ENCODE peak calls at places on chromosomes 3 and 15, in five cellular contexts. S is ovary, W is body of pancreas, A is upper lobe of left lung, Q is A549. V is an unnamed sample.
A peak's percentile ranks its signal among the peaks of the same experiment; 100 is the strongest.

GRCh38 chr3:124985358-124985757 is 50.8 kb upstream of the MUC13 start:
- DNase-seq in S (no peak), W (no peak), A (no peak), Q (peak; percentile 33), V (peak; percentile 63)

GRCh38 chr3:131883086-131883485 is 151.7 kb downstream of the CPNE4 start:
- DNase-seq in S (no peak), W (no peak), A (no peak), Q (no peak), V (no peak)

GRCh38 chr3:162525052-162525451 is 1028.4 kb downstream of the OTOL1 start:
- DNase-seq in S (no peak), W (peak; percentile 22), A (no peak), Q (no peak), V (no peak)

GRCh38 chr3:111986800-111987199 is 8.0 kb downstream of the ABHD10 start:
- DNase-seq in S (no peak), W (no peak), A (no peak), Q (no peak), V (no peak)

GRCh38 chr3:42032693-42033349 is 58.3 kb upstream of the TRAK1 start:
- DNase-seq in S (peak; percentile 88), W (peak; percentile 73), A (peak; percentile 93), Q (no peak), V (no peak)

GRCh38 chr3:105747621-105748165 is 121.1 kb downstream of the CBLB start:
- DNase-seq in S (no peak), W (no peak), A (no peak), Q (no peak), V (no peak)

GRCh38 chr3:72821170-72821781 is 27.0 kb downstream of the SHQ1 start:
- DNase-seq in S (no peak), W (peak; percentile 26), A (no peak), Q (no peak), V (no peak)

GRCh38 chr3:181695661-181696491 is 15.8 kb upstream of the SOX2 start:
- DNase-seq in S (no peak), W (no peak), A (no peak), Q (no peak), V (no peak)

GRCh38 chr3:143433787-143434378 is 314.3 kb downstream of the CHST2 start:
- DNase-seq in S (no peak), W (no peak), A (no peak), Q (no peak), V (no peak)

GRCh38 chr3:131704084-131704483 is 201.3 kb upstream of the MRPL3 start:
- DNase-seq in S (no peak), W (no peak), A (no peak), Q (no peak), V (no peak)

GRCh38 chr3:33202581-33203457 is 15.8 kb downstream of the SUSD5 start:
- DNase-seq in S (no peak), W (no peak), A (peak; percentile 66), Q (no peak), V (no peak)

GRCh38 chr15:69753867-69754266 is 301.2 kb downstream of the RPLP1 start:
- DNase-seq in S (no peak), W (no peak), A (no peak), Q (no peak), V (no peak)

GRCh38 chr3:16303037-16303436 is 38.0 kb downstream of the OXNAD1 start:
- DNase-seq in S (no peak), W (no peak), A (no peak), Q (no peak), V (no peak)

GRCh38 chr3:16304065-16305010 is 39.3 kb downstream of the OXNAD1 start:
- DNase-seq in S (no peak), W (no peak), A (no peak), Q (no peak), V (no peak)

GRCh38 chr3:16302082-16302631 is 37.1 kb downstream of the OXNAD1 start:
- DNase-seq in S (no peak), W (no peak), A (no peak), Q (no peak), V (no peak)

GRCh38 chr3:16307832-16308531 is 43.0 kb downstream of the OXNAD1 start:
- DNase-seq in S (no peak), W (no peak), A (no peak), Q (no peak), V (no peak)

DNA sequence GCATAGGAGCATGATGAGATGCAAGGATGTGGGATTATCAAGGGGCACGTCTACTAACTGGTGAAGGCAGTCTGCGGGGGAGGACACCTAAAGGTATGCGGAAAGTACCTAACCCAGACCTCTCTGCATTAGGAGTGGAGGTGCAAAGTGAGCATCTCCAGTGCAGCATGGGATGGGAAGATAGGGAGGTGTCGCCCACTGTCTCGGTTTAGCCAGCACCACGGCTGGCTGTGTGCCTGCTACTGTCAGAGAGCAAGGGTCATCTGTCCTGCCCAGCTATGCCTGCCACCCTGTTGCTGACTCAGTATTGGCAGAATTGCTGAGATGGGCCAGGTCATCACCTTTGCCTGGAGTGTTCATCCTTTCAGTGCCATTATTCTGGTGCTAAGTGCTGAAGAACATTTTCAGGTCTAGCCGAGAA is 40.1 kb downstream of the OXNAD1 start:
- DNase-seq in S (no peak), W (no peak), A (no peak), Q (no peak), V (no peak)
- TF ChIP-seq POLR2A in S (no peak), W (no peak), A (no peak), Q (no peak), V (no peak)

DNA sequence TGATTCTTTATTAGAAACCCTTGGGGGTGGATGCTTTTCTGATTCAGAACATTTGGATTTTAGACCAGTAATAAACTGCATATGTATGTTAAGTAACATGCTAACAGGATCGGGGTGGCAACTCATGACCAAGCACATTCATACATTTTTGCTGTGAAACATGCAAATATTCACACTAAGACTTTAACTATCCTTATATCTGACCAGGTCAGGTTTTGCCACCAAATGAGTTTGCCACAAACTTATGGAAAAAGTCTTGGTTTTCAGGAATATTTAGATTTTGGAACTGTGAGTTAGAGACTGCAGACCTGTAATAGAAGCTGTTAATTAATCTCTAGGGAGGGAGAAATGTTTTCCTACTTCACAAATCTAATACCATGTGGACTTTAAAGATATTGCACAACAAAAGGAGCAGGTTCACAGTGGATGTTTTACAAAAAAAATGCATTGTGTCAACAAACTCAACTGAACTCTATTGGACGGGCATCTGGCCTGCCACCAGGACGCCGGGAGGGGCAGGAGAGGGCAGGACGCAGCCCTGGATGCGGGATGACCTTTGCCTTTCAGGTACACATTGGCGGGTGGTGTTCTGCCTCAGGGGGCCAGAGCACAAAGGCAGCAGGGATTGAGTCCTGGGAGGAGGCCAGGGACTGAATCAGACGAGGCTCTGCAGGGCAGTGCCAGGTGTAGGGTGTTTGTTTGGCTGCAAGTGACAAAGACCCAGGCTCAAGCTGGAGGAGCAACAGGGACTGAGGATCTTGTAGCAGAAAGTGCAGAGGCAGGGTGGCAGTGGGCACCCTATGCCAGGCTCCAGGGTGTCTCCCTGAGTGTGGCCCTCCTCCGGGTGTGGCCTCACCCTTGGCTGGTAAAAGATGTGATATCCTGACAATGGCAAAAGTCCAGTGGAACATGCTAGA is 30.1 kb upstream of the KLF13 start:
- DNase-seq in S (no peak), W (peak; percentile 91), A (peak; percentile 67), Q (peak; percentile 57), V (no peak)
- TF ChIP-seq POLR2A in S (no peak), W (no peak), A (no peak), Q (no peak), V (no peak)

DNA sequence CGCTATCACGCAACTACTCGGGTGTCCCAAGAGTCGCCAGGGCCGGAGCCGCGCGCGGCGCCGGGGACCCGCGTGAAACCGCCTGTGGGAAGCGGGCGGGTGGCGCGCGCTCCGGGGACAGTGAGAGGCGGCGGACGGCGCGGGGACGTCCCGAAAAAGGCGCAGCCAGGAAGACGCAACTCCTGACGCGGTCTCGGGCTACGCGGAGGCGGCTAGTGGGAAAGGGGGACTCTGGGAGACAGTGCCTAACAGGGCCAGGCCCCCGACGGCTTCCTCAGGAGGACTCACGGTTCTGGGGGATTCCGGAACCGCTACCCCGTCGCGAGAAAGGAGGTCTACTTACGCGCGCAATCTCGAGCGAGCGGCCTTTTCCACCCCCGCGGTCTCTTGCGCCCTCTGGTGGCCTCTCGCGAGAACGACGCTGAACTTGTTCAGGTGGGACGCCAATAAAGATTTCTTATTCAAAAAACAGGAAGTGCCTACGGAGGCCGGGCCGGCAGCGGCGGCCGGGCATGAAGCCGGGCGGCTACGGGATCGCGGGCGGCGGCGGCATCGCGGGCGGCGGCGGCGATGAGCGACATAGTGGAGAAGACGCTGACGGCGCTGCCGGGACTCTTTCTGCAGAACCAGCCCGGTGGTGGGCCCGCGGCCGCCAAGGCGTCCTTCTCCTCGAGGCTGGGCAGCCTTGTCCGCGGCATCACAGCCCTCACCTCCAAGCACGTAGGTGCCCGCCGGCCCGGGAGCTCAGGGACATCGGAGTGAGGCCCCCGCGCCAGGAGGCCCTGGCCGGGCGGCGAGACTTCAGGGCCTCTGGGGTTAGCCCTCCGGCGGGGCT is at the start of gene AP4E1:
- DNase-seq in S (peak; percentile 88), W (peak; percentile 88), A (peak; percentile 91), Q (peak; percentile 75), V (peak; percentile 33)
- TF ChIP-seq POLR2A in S (peak; percentile 62), W (peak; percentile 67), A (peak; percentile 83), Q (peak; percentile 24), V (peak; percentile 51)

GRCh38 chr3:56557815-56558170 is 818 bp downstream of the CCDC66 start:
- DNase-seq in S (no peak), W (no peak), A (no peak), Q (no peak), V (no peak)

GRCh38 chr3:56556908-56557814 is at the start of gene CCDC66:
- DNase-seq in S (peak; percentile 92), W (peak; percentile 96), A (peak; percentile 97), Q (peak; percentile 82), V (peak; percentile 87)
- TF ChIP-seq POLR2A in S (peak; percentile 93), W (peak; percentile 95), A (peak; percentile 94), Q (peak; percentile 87), V (peak; percentile 93)

DNA sequence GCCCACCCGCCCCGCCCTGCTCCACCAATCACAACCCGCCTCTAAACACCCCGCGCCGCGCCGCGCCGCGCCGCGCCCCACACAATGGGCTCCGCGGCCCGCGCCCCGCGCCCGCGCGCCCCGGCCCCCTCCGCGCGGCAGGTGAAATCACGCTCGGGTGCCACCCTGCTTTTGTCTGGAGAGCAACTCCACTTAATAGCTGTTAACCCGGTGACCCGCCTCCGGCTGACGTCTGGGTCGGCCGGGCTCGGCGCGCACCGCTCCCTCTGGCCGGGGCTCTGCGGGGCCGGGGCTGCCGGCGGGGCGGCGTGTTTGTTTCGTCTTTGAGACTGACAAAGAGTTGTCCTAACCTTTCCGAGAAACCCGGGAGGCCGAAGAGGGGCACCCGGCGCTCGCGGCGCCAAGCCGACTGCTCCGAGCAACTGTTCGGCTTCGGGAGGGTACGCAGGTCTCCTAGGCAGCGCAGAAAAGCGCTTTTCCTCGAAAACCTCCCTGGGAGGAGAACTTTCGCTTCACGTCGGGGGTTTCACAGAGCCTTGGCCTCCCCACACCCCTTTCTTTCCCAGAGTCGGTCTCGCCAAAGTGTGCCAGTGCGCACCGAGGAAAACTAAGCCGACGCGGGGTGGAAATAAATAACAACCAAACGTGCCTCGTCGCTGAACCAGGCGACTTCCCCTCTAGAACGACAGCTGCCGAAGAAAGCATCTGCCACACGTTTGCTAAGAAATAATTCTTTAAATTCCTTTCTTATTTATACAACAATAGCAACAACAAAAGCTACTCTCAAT is 518.4 kb downstream of the FOXP1 start:
- DNase-seq in S (peak; percentile 66), W (peak; percentile 68), A (peak; percentile 64), Q (peak; percentile 36), V (peak; percentile 30)
- TF ChIP-seq POLR2A in S (peak; percentile 11), W (peak; percentile 62), A (peak; percentile 45), Q (no peak), V (no peak)

V was measured in H54.